ENCODE peak calls at places on chromosomes 5 and 9, in nine cellular contexts. D is GM23248; A is stimulated activated CD4-positive, alpha-beta T cell treated with anti-CD3 and anti-CD28 coated beads, Interleukin-15, amount 100 ng/mL, for 24 hours; X is HEK293T; S is central memory CD4-positive, alpha-beta T cell; H is NCI-H1092 treated with DMSO at 0.1 percent for 48 hours; E is transverse colon; Z is LHCN-M2; T is vagina. C is an unnamed sample.

GRCh38 chr5:168039485-168040005 is 251.9 kb upstream of the WWC1 start:
- DNase-seq in D (no peak), A (no peak), X (no peak), S (no peak), H (peak; percentile 9), E (no peak), Z (no peak), T (no peak), C (no peak)

GRCh38 chr5:178429541-178430186 is 160.5 kb downstream of the COL23A1 start:
- DNase-seq in D (no peak), A (no peak), X (no peak), S (no peak), H (no peak), E (no peak), Z (no peak), T (peak; percentile 69), C (no peak)

GRCh38 chr9:100869321-100869720 is 159.2 kb upstream of the PLPPR1 start:
- DNase-seq in D (no peak), A (no peak), X (no peak), S (no peak), H (no peak), E (no peak), Z (no peak), T (no peak), C (no peak)

GRCh38 chr5:124867064-124867707 is 120.7 kb upstream of the ZNF608 start:
- DNase-seq in D (peak; percentile 90), A (no peak), X (no peak), S (no peak), H (no peak), E (no peak), Z (peak; percentile 95), T (no peak), C (no peak)

GRCh38 chr5:83354958-83355357 is 116.6 kb upstream of the VCAN start:
- DNase-seq in D (no peak), A (no peak), X (no peak), S (no peak), H (no peak), E (no peak), Z (no peak), T (no peak), C (no peak)

GRCh38 chr9:136051568-136052432 is 43.3 kb downstream of the NACC2 start:
- DNase-seq in D (peak; percentile 95), A (peak; percentile 44), X (peak; percentile 76), S (no peak), H (peak; percentile 36), E (peak; percentile 84), Z (peak; percentile 88), T (peak; percentile 34), C (peak; percentile 96)

GRCh38 chr5:35185518-35185917 is 44.8 kb downstream of the PRLR start:
- DNase-seq in D (no peak), A (no peak), X (no peak), S (no peak), H (no peak), E (peak; percentile 22), Z (no peak), T (no peak), C (no peak)

GRCh38 chr5:100779669-100780375 is 123.3 kb downstream of the ST8SIA4 start:
- DNase-seq in D (no peak), A (no peak), X (no peak), S (no peak), H (no peak), E (peak; percentile 19), Z (no peak), T (no peak), C (no peak)

GRCh38 chr9:129121483-129121882 is 10.3 kb downstream of the PTPA start:
- DNase-seq in D (peak; percentile 52), A (no peak), X (no peak), S (no peak), H (no peak), E (no peak), Z (peak; percentile 94), T (no peak), C (peak; percentile 40)

GRCh38 chr5:41279040-41279439 is 65.7 kb upstream of the C6 start:
- DNase-seq in D (no peak), A (no peak), X (no peak), S (no peak), H (no peak), E (no peak), Z (no peak), T (no peak), C (no peak)

GRCh38 chr5:17305964-17306725 is 88.7 kb downstream of the BASP1 start:
- DNase-seq in D (peak; percentile 60), A (no peak), X (peak; percentile 49), S (no peak), H (no peak), E (peak; percentile 51), Z (peak; percentile 59), T (no peak), C (no peak)

GRCh38 chr9:29806941-29807625 is 2233.8 kb upstream of the C9orf72 start:
- DNase-seq in D (no peak), A (no peak), X (no peak), S (no peak), H (no peak), E (no peak), Z (peak; percentile 68), T (no peak), C (peak; percentile 12)

GRCh38 chr5:153520137-153520536 is 29.7 kb downstream of the GRIA1 start:
- DNase-seq in D (no peak), A (no peak), X (no peak), S (no peak), H (no peak), E (no peak), Z (no peak), T (no peak), C (no peak)

GRCh38 chr9:72703574-72703973 is 182.2 kb downstream of the TMC1 start:
- DNase-seq in D (peak; percentile 56), A (no peak), X (no peak), S (no peak), H (no peak), E (no peak), Z (peak; percentile 24), T (no peak), C (no peak)

GRCh38 chr9:109379513-109379912 is 58.7 kb upstream of the EPB41L4B start:
- DNase-seq in D (no peak), A (no peak), X (no peak), S (no peak), H (no peak), E (peak; percentile 15), Z (no peak), T (no peak), C (no peak)

GRCh38 chr5:29005386-29005785 is 1967.0 kb upstream of the CDH9 start:
- DNase-seq in D (no peak), A (no peak), X (peak; percentile 7), S (no peak), H (no peak), E (no peak), Z (peak; percentile 28), T (no peak), C (peak; percentile 64)

GRCh38 chr9:126423709-126424185 is 97.1 kb downstream of the MVB12B start:
- DNase-seq in D (no peak), A (no peak), X (no peak), S (no peak), H (no peak), E (no peak), Z (no peak), T (peak; percentile 65), C (no peak)

GRCh38 chr5:32020271-32020670 is 153.8 kb downstream of the GOLPH3 start:
- DNase-seq in D (no peak), A (no peak), X (no peak), S (peak; percentile 1), H (no peak), E (no peak), Z (no peak), T (no peak), C (no peak)